ENCODE peak calls at places on chromosomes 3 and 15, in four cellular contexts. D, Z, G and L are unnamed samples.

GRCh38 chr15:86444527-86444926 is 364.9 kb downstream of the AGBL1 start:
- DNase-seq in G (no peak), Z (no peak), D (peak), L (no peak)

GRCh38 chr15:41263891-41264351 is 32.9 kb downstream of the CHP1 start:
- DNase-seq in D (peak), G (no peak), Z (no peak), L (peak)

GRCh38 chr15:65196637-65197336 is 11.6 kb upstream of the CLPX start:
- DNase-seq in Z (no peak), G (no peak), D (peak), L (no peak)

GRCh38 chr3:17074559-17074958 is 189.8 kb downstream of the PLCL2 start:
- DNase-seq in D (no peak), Z (no peak), G (no peak), L (no peak)

GRCh38 chr15:71559098-71559497 is 251.3 kb upstream of the NR2E3 start:
- DNase-seq in D (no peak), Z (no peak), G (no peak), L (peak)

GRCh38 chr15:81297580-81298575 is 26.1 kb downstream of the STARD5 start:
- DNase-seq in G (no peak), Z (no peak), D (no peak), L (no peak)

GRCh38 chr15:78035319-78035718 is 42.2 kb downstream of the TBC1D2B start:
- DNase-seq in G (no peak), D (no peak), Z (no peak), L (no peak)

GRCh38 chr3:115469649-115470048 is 153.7 kb upstream of the GAP43 start:
- DNase-seq in Z (no peak), D (no peak), G (no peak), L (peak)

GRCh38 chr3:11717301-11717700 is 73.6 kb upstream of the VGLL4 start:
- DNase-seq in G (no peak), Z (no peak), D (no peak), L (peak)

GRCh38 chr3:134864644-134865043 is 69.6 kb downstream of the EPHB1 start:
- DNase-seq in G (no peak), Z (no peak), D (peak), L (peak)

GRCh38 chr3:119175869-119176756 is 2.7 kb downstream of the UPK1B start:
- DNase-seq in D (no peak), G (no peak), Z (no peak), L (peak)

GRCh38 chr3:152719264-152719663 is 115.7 kb upstream of the P2RY1 start:
- DNase-seq in G (no peak), Z (no peak), D (no peak), L (peak)

GRCh38 chr15:49686626-49687025 is 65.8 kb downstream of the DTWD1 start:
- DNase-seq in Z (no peak), G (no peak), D (no peak), L (peak)

GRCh38 chr15:58555168-58556027 is 123.6 kb downstream of the LIPC start:
- DNase-seq in D (peak), G (no peak), Z (peak), L (no peak)

GRCh38 chr15:92409006-92409405 is 15.3 kb downstream of the ST8SIA2 start:
- DNase-seq in D (no peak), Z (no peak), G (no peak), L (no peak)

GRCh38 chr3:99762901-99763300 is 54.8 kb upstream of the CMSS1 start:
- DNase-seq in Z (no peak), G (no peak), D (no peak), L (no peak)

GRCh38 chr3:38989932-38990510 is 61.7 kb downstream of the SCN11A start:
- DNase-seq in G (no peak), Z (no peak), D (no peak), L (no peak)

GRCh38 chr3:33035596-33035995 is 61.4 kb downstream of the GLB1 start:
- DNase-seq in G (no peak), D (no peak), Z (no peak), L (peak)

GRCh38 chr3:163952499-163952898 is 1125.8 kb downstream of the SI start:
- DNase-seq in G (no peak), Z (no peak), D (no peak), L (no peak)

GRCh38 chr3:19149388-19149787 is 1.1 kb downstream of the KCNH8 start:
- DNase-seq in Z (no peak), D (peak), G (no peak), L (peak)

DNA sequence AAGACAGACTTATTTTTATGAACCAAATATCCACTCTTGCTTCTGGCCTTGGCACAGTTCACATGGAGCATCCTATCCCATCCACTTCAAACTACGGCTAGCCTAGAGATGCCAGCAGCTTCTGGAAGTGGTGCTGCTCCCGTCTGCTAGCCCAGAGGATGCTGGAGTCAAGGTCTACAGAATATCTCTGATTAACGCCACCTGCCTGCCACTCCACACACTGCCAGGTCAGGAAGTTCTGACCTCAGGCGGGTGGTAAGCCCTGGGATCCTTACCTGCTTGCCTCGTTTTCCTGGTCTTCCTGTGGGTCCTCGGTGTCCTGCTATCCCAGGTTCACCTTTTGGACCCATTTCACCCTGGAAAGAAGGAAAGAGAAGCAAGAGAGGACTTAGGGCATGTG is 42.9 kb downstream of the EAF1 start:
- DNase-seq in G (no peak), D (peak), Z (no peak), L (no peak)
- TF ChIP-seq CTCF in G (no peak), D (peak), Z (no peak), L (no peak)

GRCh38 chr3:193746832-193747231 is 153.8 kb downstream of the OPA1 start:
- DNase-seq in Z (no peak), G (no peak), D (no peak), L (no peak)
- TF ChIP-seq CTCF in Z (no peak), G (no peak), D (no peak), L (no peak)

GRCh38 chr3:61560452-61561373 is 658 bp upstream of the PTPRG start:
- DNase-seq in Z (peak), G (peak), D (peak), L (peak)
- TF ChIP-seq CTCF in Z (no peak), G (peak), D (no peak), L (no peak)

DNA sequence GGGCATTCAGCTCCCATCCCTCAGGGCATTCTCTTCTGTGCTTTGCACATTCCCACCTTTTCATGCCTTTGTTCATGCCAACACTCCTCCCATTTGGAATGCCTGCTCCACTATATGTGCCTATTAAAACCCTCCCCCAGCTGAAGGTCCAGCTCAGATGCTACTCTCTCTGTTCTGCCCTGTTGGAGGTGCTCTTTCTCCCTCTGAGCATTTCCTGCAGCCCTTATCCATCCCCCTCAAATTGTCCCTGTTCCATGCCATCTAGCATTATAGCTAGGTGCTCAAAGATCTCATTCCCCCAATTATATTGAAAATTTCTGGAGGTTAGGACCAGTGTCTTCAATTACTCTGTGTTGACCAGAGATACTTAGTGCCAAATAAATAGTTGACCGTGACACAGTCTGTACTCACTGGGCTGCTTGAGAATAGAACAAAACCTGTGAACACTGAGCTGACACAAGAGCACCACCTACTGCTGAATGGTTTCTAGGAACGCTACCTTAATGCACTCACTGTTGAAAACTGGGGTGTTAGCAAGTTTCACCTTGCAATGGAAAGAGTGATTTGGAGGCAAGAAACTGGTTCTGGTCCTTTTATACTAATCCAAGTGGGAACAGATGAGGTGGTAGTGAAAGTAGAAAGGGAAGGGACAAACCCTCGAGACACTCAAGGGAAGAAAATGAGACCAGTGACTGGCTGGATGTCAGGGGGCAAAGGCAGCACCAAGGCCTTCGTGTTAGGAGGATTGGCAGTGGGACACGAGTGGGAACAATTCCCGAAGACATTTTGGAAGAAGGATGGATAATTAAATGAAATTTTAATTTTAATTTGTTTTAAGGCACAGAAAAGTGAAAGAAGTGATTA is 289.8 kb upstream of the ROPN1 start:
- DNase-seq in Z (no peak), D (peak), G (no peak), L (peak)
- TF ChIP-seq CTCF in Z (no peak), D (peak), G (peak), L (peak)

GRCh38 chr3:45906681-45907220 is 20.4 kb downstream of the CCR9 start:
- DNase-seq in D (peak), G (no peak), Z (no peak), L (peak)
- TF ChIP-seq CTCF in D (peak), G (peak), Z (no peak), L (peak)

GRCh38 chr3:43215684-43216336 is 70.5 kb upstream of the SNRK start:
- DNase-seq in G (no peak), Z (no peak), D (no peak), L (no peak)
- TF ChIP-seq CTCF in G (no peak), Z (no peak), D (peak), L (no peak)

GRCh38 chr3:108589998-108590323 is 439 bp downstream of the DZIP3 start:
- DNase-seq in G (no peak), D (no peak), Z (no peak), L (no peak)
- TF ChIP-seq CTCF in G (no peak), D (no peak), Z (no peak), L (peak)

GRCh38 chr3:71930056-71930991 is 145.4 kb upstream of the PROK2 start:
- DNase-seq in Z (no peak), D (peak), G (no peak), L (peak)
- TF ChIP-seq CTCF in Z (no peak), D (peak), G (no peak), L (no peak)

DNA sequence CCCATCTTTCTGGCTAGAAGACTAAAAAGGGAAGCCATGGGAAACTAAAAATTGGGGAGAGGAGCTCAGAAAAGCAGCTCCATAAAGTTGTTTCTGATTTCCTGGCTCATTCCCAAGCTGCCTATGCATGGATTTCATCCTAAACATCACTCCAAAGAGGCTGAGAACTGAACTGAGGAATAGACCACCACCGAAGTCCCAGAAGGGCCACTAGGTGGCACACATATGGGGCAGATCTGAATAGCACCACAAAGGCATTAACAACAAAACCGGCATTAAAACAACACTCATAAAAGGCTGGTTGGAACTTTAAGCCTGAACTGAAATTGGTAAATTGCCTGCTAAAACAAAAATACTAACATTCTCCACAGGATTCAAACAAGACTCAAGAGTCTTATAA is 106.3 kb downstream of the PLD1 start:
- DNase-seq in D (peak), G (no peak), Z (no peak), L (peak)
- TF ChIP-seq CTCF in D (peak), G (peak), Z (no peak), L (peak)